ENCODE peak calls at places on chromosomes 3 and 15, in five cellular contexts. N, J, C, L and Y are unnamed samples.

GRCh38 chr3:138303474-138303873 is 26.2 kb downstream of the NME9 start:
- DNase-seq in N (no peak), J (no peak), C (no peak), L (no peak), Y (no peak)

GRCh38 chr15:63892794-63893441 is 59.2 kb upstream of the HERC1 start:
- DNase-seq in N (no peak), J (no peak), C (no peak), L (no peak), Y (no peak)

GRCh38 chr3:31462050-31462569 is 70.6 kb upstream of the STT3B start:
- DNase-seq in N (no peak), J (no peak), C (no peak), L (no peak), Y (no peak)

GRCh38 chr3:61250784-61251173 is 473 bp downstream of the FHIT start:
- DNase-seq in N (peak), J (no peak), C (peak), L (peak), Y (no peak)

GRCh38 chr3:169387751-169388696 is 275.5 kb downstream of the MECOM start:
- DNase-seq in N (peak), J (no peak), C (no peak), L (no peak), Y (no peak)

GRCh38 chr3:22587446-22587845 is 615.7 kb upstream of the UBE2E2 start:
- DNase-seq in N (no peak), J (no peak), C (no peak), L (no peak), Y (no peak)

GRCh38 chr3:124648551-124648950 is 81.7 kb upstream of the UMPS start:
- DNase-seq in N (no peak), J (no peak), C (no peak), L (no peak), Y (no peak)

GRCh38 chr15:93072011-93072410 is 17.0 kb downstream of the RGMA start:
- DNase-seq in N (no peak), J (no peak), C (no peak), L (no peak), Y (no peak)

GRCh38 chr3:113695818-113696645 is at the start of gene USF3:
- DNase-seq in N (peak), J (peak), C (peak), L (peak), Y (peak)

GRCh38 chr3:60399861-60400845 is 851.1 kb downstream of the FHIT start:
- DNase-seq in N (no peak), J (no peak), C (no peak), L (no peak), Y (no peak)

GRCh38 chr15:91524534-91524933 is 329.0 kb upstream of the SLCO3A1 start:
- DNase-seq in N (no peak), J (no peak), C (no peak), L (no peak), Y (no peak)

GRCh38 chr15:68022061-68022460 is 32.1 kb upstream of the PIAS1 start:
- DNase-seq in N (peak), J (no peak), C (no peak), L (no peak), Y (no peak)

GRCh38 chr15:78800189-78800588 is 11.1 kb downstream of the ADAMTS7 start:
- DNase-seq in N (no peak), J (no peak), C (no peak), L (no peak), Y (no peak)

GRCh38 chr3:124768812-124769211 is 38.6 kb downstream of the UMPS start:
- DNase-seq in N (no peak), J (peak), C (no peak), L (peak), Y (peak)

GRCh38 chr15:66476535-66476934 is 21.0 kb downstream of the SNAPC5 start:
- DNase-seq in N (no peak), J (no peak), C (no peak), L (no peak), Y (no peak)

GRCh38 chr3:139303216-139303615 is 40.6 kb upstream of the MRPS22 start:
- DNase-seq in N (no peak), J (no peak), C (no peak), L (no peak), Y (no peak)

GRCh38 chr3:16290007-16290826 is 25.2 kb downstream of the OXNAD1 start:
- DNase-seq in N (peak), J (peak), C (no peak), L (no peak), Y (no peak)

GRCh38 chr3:98730338-98730737 is 32.8 kb upstream of the ST3GAL6 start:
- DNase-seq in N (no peak), J (no peak), C (no peak), L (peak), Y (no peak)

GRCh38 chr15:50059203-50059772 is 59.7 kb downstream of the ATP8B4 start:
- DNase-seq in N (no peak), J (no peak), C (no peak), L (no peak), Y (no peak)

GRCh38 chr3:45082139-45082538 is 56.0 kb downstream of the CLEC3B start:
- DNase-seq in N (no peak), J (no peak), C (no peak), L (no peak), Y (no peak)

GRCh38 chr3:28617821-28618220 is 269.2 kb upstream of the AZI2 start:
- DNase-seq in N (no peak), J (no peak), C (no peak), L (no peak), Y (no peak)

DNA sequence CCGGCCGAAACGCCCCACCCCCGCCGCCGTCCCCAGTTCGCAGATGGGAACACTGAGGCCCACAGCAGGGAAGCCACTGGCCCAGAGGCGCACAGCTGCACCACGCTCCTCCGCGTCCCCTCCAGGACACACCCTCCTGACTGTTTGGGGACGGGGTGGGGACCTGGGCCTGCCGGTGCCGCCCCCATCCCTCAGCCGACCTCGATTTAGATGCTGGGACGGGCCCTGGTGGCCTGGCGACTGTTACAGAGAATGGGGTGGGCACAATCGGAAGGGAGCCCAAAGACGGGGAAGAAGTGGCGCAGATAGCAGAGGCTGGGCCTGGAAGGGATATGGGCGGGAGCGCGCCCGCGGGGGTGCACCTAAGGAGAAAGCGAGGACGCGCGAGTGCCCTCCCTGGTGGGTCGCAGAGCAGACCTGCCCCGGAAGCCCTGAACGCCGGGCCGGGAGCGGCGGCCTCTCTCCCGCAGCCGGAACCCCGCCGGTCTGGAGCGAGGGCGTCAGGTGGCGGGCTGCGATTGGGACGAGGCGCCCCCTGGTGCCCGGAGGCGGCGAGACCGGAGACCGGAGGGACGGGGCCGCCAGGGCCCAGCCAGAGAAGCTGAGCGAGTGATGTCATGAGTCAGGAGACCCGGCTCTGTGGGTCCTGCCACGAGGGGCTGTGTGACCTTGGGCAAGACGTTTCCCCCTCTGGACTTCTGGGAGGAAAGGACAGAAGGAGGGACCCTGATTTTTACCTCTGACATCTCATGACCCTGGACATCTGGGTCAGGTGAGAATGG is 78.4 kb downstream of the IQSEC1 start:
- DNase-seq in N (peak), J (peak), C (peak), L (peak), Y (peak)
- TF ChIP-seq POLR2A in N (no peak), J (peak), C (peak), L (no peak), Y (no peak)

GRCh38 chr3:10300087-10300486 is 7.3 kb upstream of the GHRL start:
- DNase-seq in N (no peak), J (no peak), C (no peak), L (no peak), Y (no peak)

GRCh38 chr3:10303105-10303504 is 10.4 kb upstream of the GHRL start:
- DNase-seq in N (no peak), J (no peak), C (no peak), L (no peak), Y (no peak)

GRCh38 chr3:10299175-10299574 is 6.4 kb upstream of the GHRL start:
- DNase-seq in N (no peak), J (no peak), C (no peak), L (no peak), Y (no peak)

GRCh38 chr3:10303785-10304184 is 11.0 kb upstream of the GHRL start:
- DNase-seq in N (no peak), J (no peak), C (no peak), L (no peak), Y (no peak)

DNA sequence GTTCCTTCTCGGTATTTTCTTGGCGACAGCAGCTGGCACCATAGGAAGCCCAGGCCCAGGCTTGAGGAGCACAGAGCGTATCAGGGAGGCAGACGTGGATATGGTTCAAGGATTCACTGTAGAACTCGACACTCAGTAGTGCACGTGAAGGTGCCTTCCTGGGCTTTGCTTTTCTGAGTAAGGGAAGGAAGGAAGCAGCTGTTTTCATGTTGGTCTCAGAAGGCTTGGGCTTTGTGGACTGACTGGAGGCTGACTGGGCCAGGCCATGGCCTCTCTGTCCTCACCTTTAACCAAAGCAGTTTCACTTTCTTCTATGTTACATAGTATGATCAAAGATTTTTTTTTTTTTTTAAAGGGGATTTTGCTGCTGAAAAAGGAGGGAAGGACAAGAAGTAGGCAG is 6.9 kb upstream of the GHRL start:
- DNase-seq in N (no peak), J (no peak), C (no peak), L (no peak), Y (no peak)
- TF ChIP-seq POLR2A in N (no peak), J (no peak), C (no peak), L (peak), Y (no peak)

DNA sequence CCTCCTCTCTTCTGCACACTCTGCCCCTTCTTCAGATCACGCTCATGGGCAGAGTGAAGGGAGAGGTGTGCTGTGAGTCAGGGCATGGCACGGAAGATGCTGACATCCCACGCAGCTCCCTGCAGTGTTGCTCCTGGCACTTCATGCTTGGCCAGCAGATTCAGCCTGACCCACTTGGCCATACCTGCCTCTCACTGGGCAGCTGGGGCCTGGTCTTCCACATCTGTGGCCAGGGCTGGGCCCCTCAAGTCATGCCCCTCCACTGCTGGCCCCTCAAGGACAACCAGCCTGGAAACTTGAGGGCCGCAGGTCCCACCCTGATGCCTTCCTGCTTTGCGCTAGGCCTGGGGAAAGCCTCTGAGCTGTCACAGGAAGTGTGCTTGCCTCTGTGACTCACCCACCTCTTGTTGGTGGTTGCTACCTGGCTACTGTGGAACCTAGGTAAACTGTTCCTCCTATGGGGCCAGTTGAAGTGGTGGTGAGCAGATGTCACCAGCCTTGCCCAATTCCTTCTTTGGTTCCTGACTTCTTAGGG is 48.7 kb downstream of the BSN start:
- DNase-seq in N (no peak), J (no peak), C (no peak), L (no peak), Y (no peak)
- TF ChIP-seq POLR2A in N (no peak), J (no peak), C (no peak), L (no peak), Y (no peak)

GRCh38 chr3:194139085-194139976 is 3.4 kb downstream of the HES1 start:
- DNase-seq in N (no peak), J (no peak), C (no peak), L (no peak), Y (no peak)
- TF ChIP-seq POLR2A in N (no peak), J (peak), C (no peak), L (no peak), Y (no peak)

GRCh38 chr3:48285132-48285531 is 44.2 kb downstream of the ZNF589 start:
- DNase-seq in N (no peak), J (no peak), C (no peak), L (no peak), Y (no peak)
- TF ChIP-seq POLR2A in N (no peak), J (no peak), C (no peak), L (no peak), Y (no peak)

GRCh38 chr3:50147861-50148260 is 7.3 kb upstream of the SEMA3F start:
- DNase-seq in N (no peak), J (no peak), C (no peak), L (no peak), Y (no peak)
- TF ChIP-seq POLR2A in N (no peak), J (no peak), C (no peak), L (no peak), Y (no peak)

GRCh38 chr15:29430831-29431230 is 161.2 kb upstream of the NSMCE3 start:
- DNase-seq in N (no peak), J (no peak), C (no peak), L (no peak), Y (no peak)
- TF ChIP-seq POLR2A in N (no peak), J (no peak), C (no peak), L (no peak), Y (no peak)

GRCh38 chr15:42736178-42736792 is 643 bp downstream of the CDAN1 start:
- DNase-seq in N (no peak), J (peak), C (no peak), L (peak), Y (peak)

GRCh38 chr15:42735382-42736165 is 1.4 kb downstream of the CDAN1 start:
- DNase-seq in N (no peak), J (no peak), C (no peak), L (no peak), Y (no peak)

GRCh38 chr15:42734076-42734672 is 2.8 kb downstream of the CDAN1 start:
- DNase-seq in N (no peak), J (no peak), C (no peak), L (no peak), Y (no peak)

GRCh38 chr15:42737529-42738328 is 801 bp upstream of the CDAN1 start:
- DNase-seq in N (no peak), J (no peak), C (no peak), L (no peak), Y (no peak)

DNA sequence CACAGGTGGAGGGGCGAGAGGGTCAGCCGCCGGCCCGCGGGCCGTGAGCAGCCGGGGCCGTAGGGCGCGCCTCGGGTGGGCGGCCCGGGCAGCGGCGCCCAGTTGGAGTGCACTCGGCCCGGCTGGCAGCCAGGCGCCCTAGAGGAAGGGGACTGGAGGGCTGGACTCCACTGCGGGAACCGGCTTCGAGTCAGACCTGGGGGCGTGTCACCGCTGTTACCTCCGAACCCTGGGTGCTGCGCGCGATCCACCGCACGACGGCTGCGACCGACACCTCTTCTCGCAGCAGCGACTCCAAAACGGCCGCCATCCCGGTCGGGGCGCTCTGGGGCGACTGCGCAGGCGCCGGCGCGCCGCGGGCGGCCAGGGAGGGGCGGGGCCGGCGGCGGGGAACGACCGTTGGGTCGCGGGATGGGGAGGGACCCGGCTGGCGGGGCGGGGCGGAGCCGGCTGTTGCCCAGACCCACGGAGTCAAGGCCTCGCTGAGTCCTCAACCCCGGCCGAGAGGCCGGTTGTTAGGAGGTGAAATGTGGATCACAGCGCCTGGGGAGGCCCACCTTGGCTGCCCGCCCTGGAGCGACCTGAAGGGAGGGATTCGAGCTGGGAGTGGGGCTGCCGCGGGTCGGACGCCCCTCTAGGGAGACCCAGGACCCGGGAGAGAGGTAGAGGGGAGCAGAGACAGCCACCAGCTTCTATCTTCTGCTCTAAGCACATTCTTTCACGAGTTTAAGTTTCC is at the start of gene CDAN1:
- DNase-seq in N (peak), J (peak), C (no peak), L (peak), Y (peak)
- TF ChIP-seq POLR2A in N (no peak), J (peak), C (peak), L (peak), Y (peak)

GRCh38 chr15:90046846-90047481 is 45.8 kb downstream of the ZNF710 start:
- DNase-seq in N (no peak), J (no peak), C (no peak), L (peak), Y (no peak)
- TF ChIP-seq POLR2A in N (no peak), J (no peak), C (peak), L (no peak), Y (no peak)

GRCh38 chr3:157081681-157082210 is 78.2 kb downstream of the CCNL1 start:
- DNase-seq in N (peak), J (peak), C (no peak), L (peak), Y (peak)
- TF ChIP-seq POLR2A in N (no peak), J (no peak), C (no peak), L (no peak), Y (no peak)